ENCODE peak calls at places on chromosomes 12 and 14, in ten cellular contexts. One of them, this sample, is unnamed.

GRCh38 chr12:72017054-72017651 is 78.5 kb downstream of the TPH2 start:
- DNase-seq in heart left ventricle: peak
- DNase-seq in adrenal gland: peak
- DNase-seq in endothelial cell of umbilical vein: peak
- DNase-seq in prostate gland: peak
- DNase-seq in IMR-90: peak
- DNase-seq in breast epithelium: peak
- DNase-seq in transverse colon: peak
- DNase-seq in ovary: peak
- DNase-seq in uterus: peak
- DNase-seq in this sample: peak

GRCh38 chr12:88052686-88053085 is 23.5 kb upstream of the C12orf50 start:
- DNase-seq in endothelial cell of umbilical vein: peak
- DNase-seq in heart left ventricle: no peak
- DNase-seq in ovary: no peak
- DNase-seq in uterus: no peak
- DNase-seq in breast epithelium: no peak
- DNase-seq in transverse colon: peak
- DNase-seq in IMR-90: peak
- DNase-seq in prostate gland: no peak
- DNase-seq in adrenal gland: peak
- DNase-seq in this sample: peak

GRCh38 chr14:71290960-71291466 is 383.8 kb downstream of the PCNX1 start:
- DNase-seq in transverse colon: peak
- DNase-seq in adrenal gland: peak
- DNase-seq in endothelial cell of umbilical vein: peak
- DNase-seq in prostate gland: no peak
- DNase-seq in ovary: no peak
- DNase-seq in breast epithelium: no peak
- DNase-seq in heart left ventricle: no peak
- DNase-seq in IMR-90: peak
- DNase-seq in uterus: no peak
- DNase-seq in this sample: no peak

GRCh38 chr12:71392521-71393145 is 47.0 kb upstream of the LGR5 start:
- DNase-seq in IMR-90: peak
- DNase-seq in transverse colon: no peak
- DNase-seq in ovary: no peak
- DNase-seq in endothelial cell of umbilical vein: peak
- DNase-seq in prostate gland: peak
- DNase-seq in breast epithelium: no peak
- DNase-seq in heart left ventricle: no peak
- DNase-seq in adrenal gland: peak
- DNase-seq in uterus: no peak
- DNase-seq in this sample: peak

GRCh38 chr12:89349814-89350213 is 2.5 kb downstream of the DUSP6 start:
- DNase-seq in transverse colon: peak
- DNase-seq in breast epithelium: peak
- DNase-seq in adrenal gland: peak
- DNase-seq in prostate gland: peak
- DNase-seq in endothelial cell of umbilical vein: peak
- DNase-seq in uterus: peak
- DNase-seq in ovary: no peak
- DNase-seq in heart left ventricle: peak
- DNase-seq in IMR-90: peak
- DNase-seq in this sample: no peak

GRCh38 chr12:87689196-87689595 is 340.0 kb downstream of the C12orf50 start:
- DNase-seq in heart left ventricle: no peak
- DNase-seq in ovary: no peak
- DNase-seq in uterus: no peak
- DNase-seq in endothelial cell of umbilical vein: no peak
- DNase-seq in adrenal gland: no peak
- DNase-seq in transverse colon: no peak
- DNase-seq in breast epithelium: no peak
- DNase-seq in prostate gland: no peak
- DNase-seq in IMR-90: no peak
- DNase-seq in this sample: no peak

GRCh38 chr12:92440072-92440471 is 262.7 kb upstream of the PLEKHG7 start:
- DNase-seq in adrenal gland: no peak
- DNase-seq in heart left ventricle: no peak
- DNase-seq in ovary: no peak
- DNase-seq in transverse colon: no peak
- DNase-seq in IMR-90: no peak
- DNase-seq in breast epithelium: no peak
- DNase-seq in prostate gland: no peak
- DNase-seq in uterus: no peak
- DNase-seq in endothelial cell of umbilical vein: no peak
- DNase-seq in this sample: no peak

GRCh38 chr12:124898200-124898950 is 16.1 kb downstream of the UBC start:
- DNase-seq in breast epithelium: peak
- DNase-seq in adrenal gland: peak
- DNase-seq in IMR-90: no peak
- DNase-seq in endothelial cell of umbilical vein: peak
- DNase-seq in transverse colon: peak
- DNase-seq in ovary: no peak
- DNase-seq in uterus: no peak
- DNase-seq in heart left ventricle: peak
- DNase-seq in prostate gland: peak
- DNase-seq in this sample: peak

GRCh38 chr12:111084172-111084571 is 163.8 kb upstream of the MYL2 start:
- DNase-seq in prostate gland: no peak
- DNase-seq in transverse colon: no peak
- DNase-seq in heart left ventricle: no peak
- DNase-seq in ovary: no peak
- DNase-seq in IMR-90: no peak
- DNase-seq in uterus: no peak
- DNase-seq in endothelial cell of umbilical vein: no peak
- DNase-seq in breast epithelium: no peak
- DNase-seq in adrenal gland: no peak
- DNase-seq in this sample: no peak

GRCh38 chr14:105201156-105201927 is 20.2 kb upstream of the NUDT14 start:
- DNase-seq in ovary: no peak
- DNase-seq in breast epithelium: no peak
- DNase-seq in heart left ventricle: no peak
- DNase-seq in IMR-90: no peak
- DNase-seq in adrenal gland: no peak
- DNase-seq in endothelial cell of umbilical vein: no peak
- DNase-seq in transverse colon: no peak
- DNase-seq in prostate gland: no peak
- DNase-seq in uterus: no peak
- DNase-seq in this sample: no peak

DNA sequence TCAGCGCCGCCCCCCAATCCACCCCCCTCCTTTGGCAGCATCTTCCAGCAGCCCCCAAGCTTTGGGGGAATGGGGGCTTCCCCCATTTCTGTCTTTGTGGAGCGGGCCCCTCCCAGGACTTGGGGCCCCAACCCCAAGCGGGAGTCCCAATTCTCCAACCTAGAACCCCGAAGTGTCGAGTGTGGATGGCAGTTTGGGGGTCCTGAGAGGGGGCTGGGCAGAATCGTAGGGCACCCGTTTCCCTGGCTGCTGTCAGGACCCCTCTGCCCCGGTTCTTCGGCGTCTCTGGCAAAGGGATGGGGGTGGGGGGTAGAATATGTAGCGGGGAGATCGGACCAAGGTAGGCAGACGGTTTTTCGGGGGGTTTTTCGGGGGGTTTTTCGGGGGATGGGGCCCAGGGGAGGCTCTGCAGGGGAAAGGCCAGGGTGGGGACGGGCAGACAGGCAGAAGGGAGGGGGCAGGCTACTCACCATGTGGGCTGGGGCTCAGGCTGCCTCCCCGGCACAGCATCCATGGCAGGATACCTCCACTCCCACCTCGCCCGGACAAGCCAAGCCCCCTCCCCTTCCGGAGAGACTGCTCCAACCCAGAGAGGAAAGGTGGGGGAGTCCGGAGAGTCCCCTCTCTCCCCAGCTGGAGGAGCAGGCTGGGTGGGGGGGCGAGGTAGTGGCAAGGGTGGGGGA is 739 bp downstream of the JPH4 start:
- DNase-seq in ovary: peak
- DNase-seq in adrenal gland: no peak
- DNase-seq in uterus: no peak
- DNase-seq in transverse colon: no peak
- DNase-seq in endothelial cell of umbilical vein: no peak
- DNase-seq in heart left ventricle: no peak
- DNase-seq in IMR-90: no peak
- DNase-seq in prostate gland: no peak
- DNase-seq in breast epithelium: no peak
- DNase-seq in this sample: no peak
- TF ChIP-seq POLR2A in ovary: no peak
- TF ChIP-seq POLR2A in adrenal gland: no peak
- TF ChIP-seq POLR2A in uterus: no peak
- TF ChIP-seq POLR2A in transverse colon: no peak
- TF ChIP-seq POLR2A in endothelial cell of umbilical vein: no peak
- TF ChIP-seq POLR2A in heart left ventricle: no peak
- TF ChIP-seq POLR2A in IMR-90: no peak
- TF ChIP-seq POLR2A in prostate gland: no peak
- TF ChIP-seq POLR2A in breast epithelium: no peak
- TF ChIP-seq POLR2A in this sample: no peak

GRCh38 chr12:50763637-50764115 is at the start of gene ATF1:
- DNase-seq in uterus: peak
- DNase-seq in IMR-90: peak
- DNase-seq in ovary: peak
- DNase-seq in transverse colon: peak
- DNase-seq in heart left ventricle: peak
- DNase-seq in endothelial cell of umbilical vein: peak
- DNase-seq in breast epithelium: peak
- DNase-seq in adrenal gland: peak
- DNase-seq in prostate gland: peak
- DNase-seq in this sample: peak

GRCh38 chr12:50765325-50765911 is 1.5 kb downstream of the ATF1 start:
- DNase-seq in endothelial cell of umbilical vein: peak
- DNase-seq in prostate gland: no peak
- DNase-seq in breast epithelium: no peak
- DNase-seq in adrenal gland: peak
- DNase-seq in ovary: no peak
- DNase-seq in IMR-90: peak
- DNase-seq in uterus: no peak
- DNase-seq in heart left ventricle: no peak
- DNase-seq in transverse colon: peak
- DNase-seq in this sample: peak

GRCh38 chr12:50764861-50765324 is 992 bp downstream of the ATF1 start:
- DNase-seq in heart left ventricle: peak
- DNase-seq in ovary: no peak
- DNase-seq in breast epithelium: peak
- DNase-seq in endothelial cell of umbilical vein: peak
- DNase-seq in transverse colon: peak
- DNase-seq in IMR-90: peak
- DNase-seq in adrenal gland: peak
- DNase-seq in prostate gland: no peak
- DNase-seq in uterus: peak
- DNase-seq in this sample: peak

GRCh38 chr12:50764116-50764860 is 387 bp downstream of the ATF1 start:
- DNase-seq in uterus: peak
- DNase-seq in prostate gland: peak
- DNase-seq in ovary: no peak
- DNase-seq in transverse colon: no peak
- DNase-seq in adrenal gland: no peak
- DNase-seq in IMR-90: peak
- DNase-seq in breast epithelium: peak
- DNase-seq in endothelial cell of umbilical vein: peak
- DNase-seq in heart left ventricle: peak
- DNase-seq in this sample: peak
- TF ChIP-seq POLR2A in uterus: no peak
- TF ChIP-seq POLR2A in prostate gland: no peak
- TF ChIP-seq POLR2A in ovary: no peak
- TF ChIP-seq POLR2A in transverse colon: no peak
- TF ChIP-seq POLR2A in adrenal gland: peak
- TF ChIP-seq POLR2A in IMR-90: peak
- TF ChIP-seq POLR2A in breast epithelium: no peak
- TF ChIP-seq POLR2A in endothelial cell of umbilical vein: peak
- TF ChIP-seq POLR2A in heart left ventricle: peak
- TF ChIP-seq POLR2A in this sample: no peak

DNA sequence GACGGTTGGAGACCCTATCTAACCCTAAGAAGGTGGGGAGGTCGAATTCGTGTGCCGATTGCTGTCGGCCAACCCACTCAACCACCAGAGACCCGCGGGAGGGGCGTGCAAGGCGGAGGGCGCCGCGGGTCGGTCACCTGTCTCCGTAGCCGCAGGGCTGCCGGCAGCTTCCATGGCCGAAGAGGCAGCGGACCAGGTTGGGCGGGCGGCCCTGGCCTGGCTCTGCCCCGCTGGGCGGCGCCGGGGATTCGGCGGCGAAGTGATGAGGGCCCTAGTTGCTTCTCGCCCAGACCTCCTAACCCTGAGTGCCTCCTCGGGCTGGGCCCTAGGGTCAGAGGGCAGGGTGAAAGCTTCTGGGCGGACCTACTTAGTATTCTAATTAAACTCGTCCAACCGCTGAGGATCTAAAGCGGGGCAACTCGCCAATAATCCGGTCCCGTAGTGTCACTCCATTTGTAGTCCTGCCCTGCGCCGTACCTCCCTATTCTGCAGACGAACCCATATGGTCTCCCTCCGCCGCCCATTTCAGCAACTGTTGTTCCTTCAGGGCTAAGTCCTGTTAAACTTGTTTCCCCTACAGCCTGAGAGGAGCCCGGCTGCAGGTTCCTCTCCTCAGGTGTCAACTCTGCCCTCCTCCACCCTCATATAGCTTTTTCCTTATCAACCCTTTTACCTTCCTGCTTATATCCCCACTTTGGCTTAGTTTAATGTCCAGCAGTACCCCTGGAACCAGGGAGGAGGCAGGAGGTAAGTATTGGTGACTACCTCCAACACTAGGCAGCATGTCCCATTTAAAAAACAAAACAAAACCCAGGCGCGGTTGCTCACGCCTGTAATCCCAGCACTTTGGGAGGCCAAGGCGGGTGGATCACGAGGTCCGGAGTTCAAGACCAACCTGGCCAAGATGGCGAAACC is at the start of gene PYM1:
- DNase-seq in heart left ventricle: peak
- DNase-seq in uterus: peak
- DNase-seq in IMR-90: peak
- DNase-seq in adrenal gland: peak
- DNase-seq in transverse colon: peak
- DNase-seq in prostate gland: peak
- DNase-seq in breast epithelium: peak
- DNase-seq in ovary: peak
- DNase-seq in endothelial cell of umbilical vein: peak
- DNase-seq in this sample: peak
- TF ChIP-seq POLR2A in heart left ventricle: peak
- TF ChIP-seq POLR2A in uterus: peak
- TF ChIP-seq POLR2A in IMR-90: no peak
- TF ChIP-seq POLR2A in adrenal gland: peak
- TF ChIP-seq POLR2A in transverse colon: peak
- TF ChIP-seq POLR2A in prostate gland: peak
- TF ChIP-seq POLR2A in breast epithelium: peak
- TF ChIP-seq POLR2A in ovary: peak
- TF ChIP-seq POLR2A in endothelial cell of umbilical vein: peak
- TF ChIP-seq POLR2A in this sample: peak

GRCh38 chr12:57078519-57079404 is at the start of gene NEMP1:
- DNase-seq in uterus: peak
- DNase-seq in IMR-90: peak
- DNase-seq in adrenal gland: peak
- DNase-seq in transverse colon: peak
- DNase-seq in endothelial cell of umbilical vein: peak
- DNase-seq in breast epithelium: peak
- DNase-seq in prostate gland: peak
- DNase-seq in heart left ventricle: peak
- DNase-seq in ovary: peak
- DNase-seq in this sample: peak
- TF ChIP-seq POLR2A in uterus: peak
- TF ChIP-seq POLR2A in IMR-90: peak
- TF ChIP-seq POLR2A in adrenal gland: peak
- TF ChIP-seq POLR2A in transverse colon: peak
- TF ChIP-seq POLR2A in endothelial cell of umbilical vein: no peak
- TF ChIP-seq POLR2A in breast epithelium: no peak
- TF ChIP-seq POLR2A in prostate gland: peak
- TF ChIP-seq POLR2A in heart left ventricle: peak
- TF ChIP-seq POLR2A in ovary: no peak
- TF ChIP-seq POLR2A in this sample: peak